ENCODE peak calls at places on chromosomes 5 and 9, in five cellular contexts. F is GM23338, W is spleen, L is pancreas, Z is ovary. C is an unnamed sample.

GRCh38 chr5:174816858-174817257 is 92.5 kb downstream of the MSX2 start:
- DNase-seq in L (no peak), W (no peak), Z (no peak), F (peak), C (no peak)

GRCh38 chr9:113545068-113545467 is 81.5 kb downstream of the RGS3 start:
- DNase-seq in F (no peak), L (no peak), W (peak), Z (no peak), C (no peak)

GRCh38 chr9:133874061-133874638 is 118.0 kb downstream of the VAV2 start:
- DNase-seq in L (no peak), F (no peak), Z (no peak), W (no peak), C (peak)

GRCh38 chr9:107249131-107249533 is 33.9 kb upstream of the RAD23B start:
- DNase-seq in F (peak), Z (no peak), L (peak), W (no peak), C (no peak)

GRCh38 chr5:11364531-11364930 is 539.7 kb downstream of the CTNND2 start:
- DNase-seq in L (no peak), Z (no peak), W (no peak), F (no peak), C (no peak)

GRCh38 chr5:9714187-9714586 is 84.0 kb upstream of the TAS2R1 start:
- DNase-seq in W (no peak), L (no peak), Z (no peak), F (no peak), C (peak)

GRCh38 chr5:72619251-72619650 is 112.0 kb upstream of the ZNF366 start:
- DNase-seq in W (no peak), Z (no peak), F (peak), L (no peak), C (no peak)

GRCh38 chr9:38030658-38031057 is 38.4 kb downstream of the SHB start:
- DNase-seq in F (no peak), W (no peak), L (no peak), Z (no peak), C (no peak)

GRCh38 chr5:147512640-147513334 is 2.9 kb upstream of the DPYSL3 start:
- DNase-seq in F (no peak), Z (no peak), L (no peak), W (no peak), C (no peak)

GRCh38 chr5:168477060-168477459 is 9.2 kb upstream of the RARS1 start:
- DNase-seq in Z (no peak), W (peak), L (no peak), F (peak), C (peak)

GRCh38 chr9:128863647-128864046 is 18.1 kb downstream of the KYAT1 start:
- DNase-seq in F (peak), Z (peak), W (peak), L (peak), C (peak)

GRCh38 chr9:94168203-94169000 is 84.1 kb downstream of the PTPDC1 start:
- DNase-seq in W (no peak), L (no peak), F (no peak), Z (no peak), C (no peak)

GRCh38 chr9:77981332-77981731 is 50.3 kb downstream of the GNAQ start:
- DNase-seq in Z (no peak), L (peak), W (peak), F (no peak), C (peak)

GRCh38 chr5:177300236-177300880 is 3.2 kb downstream of the RAB24 start:
- DNase-seq in W (peak), Z (peak), L (no peak), F (peak), C (peak)

GRCh38 chr5:180069589-180070247 is 1.8 kb downstream of the RNF130 start:
- DNase-seq in L (no peak), W (no peak), F (no peak), Z (no peak), C (no peak)

GRCh38 chr5:173554989-173555705 is 61.3 kb downstream of the BOD1 start:
- DNase-seq in W (no peak), F (no peak), Z (no peak), L (no peak), C (no peak)

GRCh38 chr5:79011219-79011836 is 26.2 kb upstream of the ARSB start:
- DNase-seq in W (no peak), Z (no peak), L (no peak), F (peak), C (peak)

GRCh38 chr9:16828335-16829281 is 41.9 kb downstream of the BNC2 start:
- DNase-seq in L (peak), F (peak), W (no peak), Z (peak), C (peak)

GRCh38 chr9:136941231-136942111 is 3.1 kb downstream of the FBXW5 start:
- DNase-seq in F (no peak), W (peak), Z (peak), L (no peak), C (no peak)

GRCh38 chr5:75190227-75190626 is 46.5 kb downstream of the ANKRD31 start:
- DNase-seq in W (no peak), Z (no peak), L (no peak), F (no peak), C (no peak)

GRCh38 chr9:134475051-134475790 is 149.0 kb downstream of the RXRA start:
- DNase-seq in L (no peak), W (peak), Z (peak), F (no peak), C (peak)

GRCh38 chr5:95725937-95726810 is 5.0 kb upstream of the RHOBTB3 start:
- DNase-seq in L (no peak), Z (no peak), F (no peak), W (no peak), C (peak)

GRCh38 chr5:73445708-73446630 is 2.6 kb downstream of the FOXD1 start:
- DNase-seq in W (no peak), Z (no peak), F (no peak), L (no peak), C (peak)

GRCh38 chr5:171612749-171613148 is 172.9 kb upstream of the SMIM23 start:
- DNase-seq in W (no peak), L (no peak), Z (no peak), F (no peak), C (no peak)

GRCh38 chr5:158958048-158958994 is 141.4 kb downstream of the EBF1 start:
- DNase-seq in L (no peak), W (no peak), Z (no peak), F (peak), C (no peak)

GRCh38 chr5:1867114-1867814 is 15.5 kb downstream of the IRX4 start:
- DNase-seq in W (no peak), Z (no peak), L (no peak), F (no peak), C (no peak)

GRCh38 chr5:131323378-131323777 is 59.5 kb downstream of the CDC42SE2 start:
- DNase-seq in W (no peak), Z (no peak), F (no peak), L (no peak), C (no peak)

GRCh38 chr5:88677943-88678779 is 204.8 kb downstream of the MEF2C start:
- DNase-seq in Z (no peak), L (no peak), W (no peak), F (peak), C (no peak)

GRCh38 chr5:89276566-89277305 is 393.8 kb upstream of the MEF2C start:
- DNase-seq in W (no peak), F (no peak), Z (no peak), L (no peak), C (no peak)

GRCh38 chr5:395921-396714 is 46.9 kb upstream of the EXOC3 start:
- DNase-seq in L (no peak), Z (no peak), W (peak), F (no peak), C (no peak)

GRCh38 chr9:35172878-35173277 is 11.1 kb downstream of the UNC13B start:
- DNase-seq in L (no peak), W (no peak), Z (no peak), F (no peak), C (no peak)

GRCh38 chr5:120241400-120241799 is 222.7 kb upstream of the PRR16 start:
- DNase-seq in F (no peak), Z (no peak), L (no peak), W (no peak), C (no peak)

GRCh38 chr5:94595281-94595680 is 23.1 kb downstream of the KIAA0825 start:
- DNase-seq in W (no peak), L (no peak), F (no peak), Z (no peak), C (no peak)

GRCh38 chr5:116209166-116209565 is 124.3 kb downstream of the COMMD10 start:
- DNase-seq in L (no peak), Z (no peak), W (no peak), F (no peak), C (peak)

GRCh38 chr5:159873680-159874079 is 42.6 kb upstream of the ADRA1B start:
- DNase-seq in Z (no peak), W (no peak), F (no peak), L (no peak), C (no peak)

GRCh38 chr9:118609355-118610044 is 759.7 kb downstream of the BRINP1 start:
- DNase-seq in Z (no peak), F (no peak), W (no peak), L (no peak), C (peak)

GRCh38 chr9:27888661-27889295 is 315.5 kb upstream of the C9orf72 start:
- DNase-seq in Z (no peak), W (peak), F (peak), L (no peak), C (no peak)

GRCh38 chr5:5979362-5979760 is 399.0 kb downstream of the MED10 start:
- DNase-seq in W (no peak), F (peak), Z (no peak), L (no peak), C (no peak)

GRCh38 chr9:5756633-5757032 is 76.3 kb downstream of the ERMP1 start:
- DNase-seq in W (no peak), F (no peak), Z (no peak), L (no peak), C (no peak)
- TF ChIP-seq CTCF in W (no peak), F (no peak), Z (no peak), L (no peak), C (no peak)

GRCh38 chr9:561430-561829 is 280.1 kb upstream of the DMRT1 start:
- DNase-seq in L (no peak), W (no peak), F (no peak), Z (no peak), C (peak)

GRCh38 chr9:563200-563599 is 278.3 kb upstream of the DMRT1 start:
- DNase-seq in F (no peak), Z (no peak), L (no peak), W (no peak), C (no peak)

GRCh38 chr9:557601-558201 is 283.8 kb upstream of the DMRT1 start:
- DNase-seq in Z (no peak), W (no peak), F (peak), L (no peak), C (no peak)

GRCh38 chr9:565528-565927 is 276.0 kb upstream of the DMRT1 start:
- DNase-seq in F (no peak), Z (no peak), L (no peak), W (no peak), C (no peak)

DNA sequence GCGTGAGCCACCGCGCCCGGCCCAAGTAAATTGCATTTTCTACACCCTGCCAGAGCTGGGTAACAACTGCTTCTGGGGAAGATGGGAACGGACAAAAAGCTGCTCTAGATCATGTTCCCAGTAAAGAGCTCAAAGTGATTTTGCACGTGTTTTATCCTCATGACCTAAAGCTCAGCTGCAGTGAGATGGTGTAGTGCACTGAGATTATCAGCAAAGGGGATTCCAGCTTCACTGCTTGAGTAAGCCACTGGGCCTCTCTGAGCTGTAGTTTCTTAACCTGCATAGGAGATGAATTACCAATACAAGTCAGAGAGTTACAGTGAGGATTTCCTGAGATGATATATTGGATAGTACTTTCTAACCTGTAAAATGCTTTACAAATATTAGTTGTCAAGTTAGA is 279.2 kb upstream of the DMRT1 start:
- DNase-seq in Z (no peak), F (no peak), W (no peak), L (no peak), C (no peak)
- H3K4me3 ChIP-seq in Z (no peak), F (no peak), W (no peak), L (no peak), C (no peak)

DNA sequence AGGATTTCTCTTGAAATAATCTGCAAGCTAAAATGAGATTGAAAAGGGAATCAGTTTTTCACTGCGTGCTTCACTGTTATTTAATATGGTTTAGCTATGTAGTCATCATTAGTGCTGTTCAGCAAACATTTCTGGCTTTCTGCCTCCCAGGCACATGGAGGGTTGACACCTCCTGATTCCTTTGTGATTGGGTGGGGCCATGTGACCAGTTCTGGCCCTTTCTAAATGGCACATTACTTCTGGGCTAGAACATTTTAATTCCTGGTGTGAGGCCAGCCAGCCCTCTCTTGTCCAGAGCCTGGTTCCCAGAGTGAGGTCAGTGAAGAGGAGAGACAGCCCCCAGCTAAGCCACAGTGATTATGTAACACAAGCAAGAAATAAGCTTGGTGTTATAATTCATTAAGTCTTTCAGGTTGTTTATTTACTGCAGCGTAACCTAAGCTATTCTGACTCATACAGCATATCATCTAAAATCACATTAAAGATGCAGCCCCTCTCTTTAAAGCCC is 17.4 kb upstream of the ARSI start:
- DNase-seq in W (no peak), L (peak), F (no peak), Z (peak), C (peak)
- TF ChIP-seq CTCF in W (no peak), L (no peak), F (no peak), Z (no peak), C (no peak)

GRCh38 chr5:14178671-14179211 is 35.6 kb downstream of the TRIO start:
- DNase-seq in F (peak), L (no peak), W (no peak), Z (no peak), C (peak)
- H3K4me3 ChIP-seq in F (peak), L (no peak), W (no peak), Z (no peak), C (peak)

GRCh38 chr9:92247981-92248380 is 45.5 kb downstream of the IARS1 start:
- DNase-seq in F (no peak), Z (no peak), W (no peak), L (no peak), C (no peak)

GRCh38 chr9:92247296-92247695 is 46.2 kb downstream of the IARS1 start:
- DNase-seq in F (no peak), W (no peak), L (no peak), Z (no peak), C (no peak)

GRCh38 chr9:92245005-92245797 is 48.3 kb downstream of the IARS1 start:
- DNase-seq in W (no peak), Z (no peak), F (no peak), L (no peak), C (peak)

GRCh38 chr9:92242115-92242778 is 51.2 kb downstream of the IARS1 start:
- DNase-seq in Z (no peak), F (peak), W (no peak), L (no peak), C (peak)

DNA sequence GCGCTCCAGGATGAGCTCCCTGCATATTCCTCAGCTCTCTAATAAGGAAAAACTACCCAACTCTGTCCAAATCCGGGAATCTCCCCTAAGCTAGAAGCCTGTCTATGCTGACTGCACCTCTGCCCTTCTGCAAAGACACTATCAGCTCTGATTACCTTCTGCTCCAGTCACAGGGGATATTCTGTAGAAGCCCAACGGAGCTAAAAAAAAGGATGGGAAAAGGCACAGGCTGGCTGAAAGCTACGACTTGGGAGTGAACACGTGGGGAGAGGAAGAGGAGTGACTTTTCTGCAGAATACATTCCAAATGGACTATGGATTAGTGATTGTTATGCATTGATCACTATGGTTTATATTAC is 50.7 kb downstream of the IARS1 start:
- DNase-seq in W (no peak), F (no peak), Z (no peak), L (no peak), C (no peak)
- TF ChIP-seq CTCF in W (no peak), F (no peak), Z (no peak), L (no peak), C (no peak)

GRCh38 chr9:121649476-121650219 is 1.8 kb upstream of the DAB2IP start:
- DNase-seq in L (no peak), W (peak), F (peak), Z (no peak), C (no peak)
- H3K4me3 ChIP-seq in L (no peak), W (no peak), F (peak), Z (no peak), C (no peak)

C was measured in fibroblast of the aortic adventitia.